ENCODE peak calls at places on chromosomes 6 and 20, in four cellular contexts. R is PC-3, X is lower lobe of right lung, J is tibial artery. K is an unnamed sample.

GRCh38 chr6:148596886-148597455 is 149.9 kb upstream of the UST start:
- DNase-seq in R (no peak), X (no peak), J (no peak), K (no peak)

GRCh38 chr6:139364302-139364981 is 10.0 kb downstream of the CITED2 start:
- DNase-seq in J (no peak), R (peak), X (no peak), K (peak)

GRCh38 chr6:150152891-150153876 is 10.3 kb downstream of the PPP1R14C start:
- DNase-seq in R (no peak), X (no peak), J (no peak), K (peak)

GRCh38 chr6:65709099-65709830 is 2.2 kb upstream of the EYS start:
- DNase-seq in X (no peak), J (no peak), R (no peak), K (no peak)

GRCh38 chr6:141667580-141668309 is 465.0 kb upstream of the GJE1 start:
- DNase-seq in J (no peak), R (no peak), X (no peak), K (peak)

GRCh38 chr6:144500886-144501285 is 215.8 kb downstream of the UTRN start:
- DNase-seq in X (no peak), R (no peak), J (no peak), K (no peak)

GRCh38 chr20:44646023-44646640 is 5.4 kb downstream of the ADA start:
- DNase-seq in J (no peak), X (no peak), R (no peak), K (no peak)

GRCh38 chr6:20875369-20875963 is 341.2 kb downstream of the CDKAL1 start:
- DNase-seq in X (no peak), J (no peak), R (peak), K (peak)

GRCh38 chr6:154086510-154086909 is 47.5 kb downstream of the OPRM1 start:
- DNase-seq in X (no peak), R (no peak), J (no peak), K (no peak)

GRCh38 chr20:45470262-45470931 is 844 bp downstream of the WFDC2 start:
- DNase-seq in X (peak), R (no peak), J (peak), K (no peak)

GRCh38 chr6:145036848-145037567 is 698.3 kb downstream of the EPM2A start:
- DNase-seq in J (no peak), X (no peak), R (no peak), K (no peak)

GRCh38 chr20:20737158-20737557 is 24.7 kb upstream of the RALGAPA2 start:
- DNase-seq in J (no peak), X (no peak), R (no peak), K (no peak)

GRCh38 chr6:33861722-33862121 is 57.9 kb upstream of the MLN start:
- DNase-seq in R (no peak), X (no peak), J (no peak), K (no peak)

GRCh38 chr6:76250666-76251065 is 178.2 kb upstream of the IMPG1 start:
- DNase-seq in X (no peak), R (no peak), J (no peak), K (no peak)

GRCh38 chr20:24406761-24407550 is 62.5 kb upstream of the SYNDIG1 start:
- DNase-seq in J (peak), X (no peak), R (no peak), K (no peak)

GRCh38 chr20:46959081-46959692 is 64.5 kb downstream of the EYA2 start:
- DNase-seq in J (no peak), X (no peak), R (peak), K (peak)

GRCh38 chr6:30555428-30556005 is 772 bp downstream of the GNL1 start:
- DNase-seq in X (peak), R (no peak), J (peak), K (peak)

GRCh38 chr6:29211488-29211887 is 40.8 kb downstream of the OR2J2 start:
- DNase-seq in J (no peak), R (no peak), X (no peak), K (no peak)

GRCh38 chr6:29451471-29452193 is 5.2 kb downstream of the OR11A1 start:
- DNase-seq in R (no peak), X (no peak), J (no peak), K (peak)

DNA sequence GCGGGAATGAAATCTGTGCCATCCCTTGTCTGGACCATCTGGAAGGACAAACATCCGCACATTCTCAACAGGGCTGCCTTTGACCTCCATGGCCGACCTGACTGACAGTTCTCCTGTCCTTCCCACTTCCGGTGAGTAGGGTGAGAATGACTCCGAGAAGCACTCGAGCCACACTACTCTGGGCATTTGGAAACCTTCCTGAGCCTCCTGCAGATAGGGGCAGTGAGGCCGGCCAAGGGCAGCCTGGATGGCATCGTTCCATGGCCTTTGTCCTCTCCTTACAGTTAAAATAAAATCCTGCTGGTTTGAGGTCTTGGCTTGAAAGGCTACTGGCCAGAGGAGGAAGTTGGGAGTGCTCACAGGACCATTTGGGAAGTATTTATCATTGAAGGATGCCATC is 70.9 kb upstream of the QKI start:
- DNase-seq in R (no peak), J (no peak), X (no peak), K (no peak)
- H3K27ac ChIP-seq in R (no peak), J (no peak), X (no peak), K (no peak)

GRCh38 chr20:34705383-34706021 is 1.4 kb downstream of the TP53INP2 start:
- DNase-seq in J (no peak), R (peak), X (no peak), K (peak)
- TF ChIP-seq CTCF in J (no peak), R (peak), X (no peak), K (peak)

GRCh38 chr6:52535711-52536423 is 41.0 kb downstream of the TRAM2 start:
- DNase-seq in X (no peak), R (no peak), J (no peak), K (no peak)
- H3K27ac ChIP-seq in X (no peak), R (no peak), J (peak), K (peak)

GRCh38 chr6:72560721-72561593 is 60.9 kb upstream of the KCNQ5 start:
- DNase-seq in X (no peak), R (no peak), J (no peak), K (no peak)
- TF ChIP-seq CTCF in X (no peak), R (no peak), J (no peak), K (no peak)

GRCh38 chr6:5511924-5512323 is 250.6 kb downstream of the FARS2 start:
- DNase-seq in R (peak), J (no peak), X (no peak), K (no peak)
- H3K27ac ChIP-seq in R (peak), J (no peak), X (no peak), K (no peak)